ENCODE peak calls at places on chromosomes 12 and 14, in four cellular contexts. E is substantia nigra, N is GM04504, D is KBM-7. K is an unnamed sample.

GRCh38 chr14:74979442-74980397 is 23.0 kb upstream of the EIF2B2 start:
- DNase-seq in E (no peak), N (no peak), D (no peak), K (peak; percentile 77)

GRCh38 chr12:111664510-111664909 is 21.2 kb downstream of the BRAP start:
- DNase-seq in E (no peak), N (no peak), D (no peak), K (no peak)

GRCh38 chr12:124828264-124829007 is 35.2 kb downstream of the SCARB1 start:
- DNase-seq in E (no peak), N (peak; percentile 51), D (no peak), K (no peak)

GRCh38 chr14:59771577-59771976 is 99.0 kb downstream of the RTN1 start:
- DNase-seq in E (no peak), N (no peak), D (no peak), K (no peak)

GRCh38 chr12:29634057-29634456 is 136.6 kb upstream of the OVCH1 start:
- DNase-seq in E (no peak), N (no peak), D (no peak), K (peak; percentile 39)

GRCh38 chr12:130710733-130711080 is 5.4 kb downstream of the RIMBP2 start:
- DNase-seq in E (no peak), N (no peak), D (no peak), K (no peak)

GRCh38 chr12:3200032-3200617 is 122.9 kb downstream of the TSPAN9 start:
- DNase-seq in E (no peak), N (no peak), D (no peak), K (no peak)

GRCh38 chr12:88706286-88706685 is 126.0 kb upstream of the KITLG start:
- DNase-seq in E (no peak), N (no peak), D (no peak), K (no peak)

GRCh38 chr12:87960557-87960956 is 68.6 kb downstream of the C12orf50 start:
- DNase-seq in E (no peak), N (no peak), D (no peak), K (no peak)

GRCh38 chr14:106872619-106873446 is 1346.5 kb downstream of the TMEM121 start:
- DNase-seq in E (no peak), N (no peak), D (peak; percentile 87), K (no peak)

GRCh38 chr14:33578461-33579216 is 372.2 kb downstream of the EGLN3 start:
- DNase-seq in E (no peak), N (no peak), D (no peak), K (no peak)

GRCh38 chr14:98803196-98803595 is 468.8 kb downstream of the BCL11B start:
- DNase-seq in E (no peak), N (no peak), D (no peak), K (no peak)

GRCh38 chr12:130955238-130955816 is 1.6 kb downstream of the ADGRD1 start:
- DNase-seq in E (no peak), N (no peak), D (no peak), K (no peak)

K was measured in skeletal muscle cell.